ENCODE peak calls at places on chromosomes 11 and 22, in six cellular contexts. E, R, C, D, P and I are unnamed samples.

GRCh38 chr11:10032991-10033390 is 261.0 kb downstream of the SBF2 start:
- DNase-seq in E (no peak), R (no peak), C (no peak), D (no peak), P (no peak), I (no peak)

GRCh38 chr22:46653596-46653995 is 33.4 kb downstream of the GRAMD4 start:
- DNase-seq in E (no peak), R (no peak), C (no peak), D (no peak), P (no peak), I (no peak)

GRCh38 chr22:39724390-39724789 is 153.8 kb downstream of the CACNA1I start:
- DNase-seq in E (no peak), R (no peak), C (no peak), D (no peak), P (no peak), I (no peak)

GRCh38 chr11:84594602-84595001 is 1032.5 kb downstream of the DLG2 start:
- DNase-seq in E (no peak), R (no peak), C (no peak), D (no peak), P (no peak), I (no peak)

GRCh38 chr22:50530857-50531545 is 1.2 kb upstream of the TYMP start:
- DNase-seq in E (no peak), R (no peak), C (peak), D (peak), P (peak), I (peak)

GRCh38 chr22:46754110-46754799 is 8.2 kb upstream of the TBC1D22A start:
- DNase-seq in E (peak), R (no peak), C (peak), D (peak), P (peak), I (peak)

GRCh38 chr11:118078972-118079411 is 2.1 kb downstream of the TMPRSS4 start:
- DNase-seq in E (no peak), R (no peak), C (no peak), D (no peak), P (no peak), I (no peak)

GRCh38 chr11:65446446-65447277 is 24.1 kb downstream of the NEAT1 start:
- DNase-seq in E (no peak), R (no peak), C (peak), D (no peak), P (no peak), I (peak)

GRCh38 chr11:125425601-125426000 is 70.5 kb downstream of the FEZ1 start:
- DNase-seq in E (no peak), R (no peak), C (no peak), D (no peak), P (peak), I (no peak)

GRCh38 chr22:46783721-46784120 is 21.3 kb downstream of the TBC1D22A start:
- DNase-seq in E (no peak), R (no peak), C (no peak), D (no peak), P (no peak), I (no peak)

GRCh38 chr22:29205598-29206371 is at the start of gene EMID1:
- DNase-seq in E (no peak), R (no peak), C (peak), D (peak), P (no peak), I (peak)

GRCh38 chr22:43389227-43389836 is 22.5 kb upstream of the MPPED1 start:
- DNase-seq in E (no peak), R (no peak), C (no peak), D (no peak), P (no peak), I (no peak)

GRCh38 chr11:62169935-62170334 is 20.1 kb upstream of the SCGB1D1 start:
- DNase-seq in E (no peak), R (no peak), C (no peak), D (no peak), P (no peak), I (no peak)

GRCh38 chr11:6657346-6657745 is 1.7 kb upstream of the DCHS1 start:
- DNase-seq in E (no peak), R (no peak), C (no peak), D (no peak), P (no peak), I (no peak)

GRCh38 chr11:102117472-102118113 is 7.3 kb downstream of the YAP1 start:
- DNase-seq in E (no peak), R (no peak), C (no peak), D (no peak), P (no peak), I (no peak)

GRCh38 chr22:50357756-50358155 is 14.6 kb downstream of the PPP6R2 start:
- DNase-seq in E (no peak), R (no peak), C (no peak), D (no peak), P (no peak), I (no peak)

GRCh38 chr22:45860201-45860600 is 116.8 kb downstream of the WNT7B start:
- DNase-seq in E (no peak), R (no peak), C (no peak), D (no peak), P (no peak), I (no peak)

GRCh38 chr11:86152006-86152862 is 83.3 kb upstream of the PICALM start:
- DNase-seq in E (no peak), R (no peak), C (no peak), D (peak), P (no peak), I (no peak)

GRCh38 chr11:69232821-69233760 is 60.9 kb upstream of the MYEOV start:
- DNase-seq in E (no peak), R (no peak), C (peak), D (no peak), P (no peak), I (no peak)

GRCh38 chr11:17839450-17839849 is 104.9 kb downstream of the KCNC1 start:
- DNase-seq in E (no peak), R (no peak), C (no peak), D (no peak), P (no peak), I (no peak)

GRCh38 chr11:103880968-103881367 is 155.5 kb upstream of the DDI1 start:
- DNase-seq in E (no peak), R (no peak), C (no peak), D (no peak), P (no peak), I (no peak)

GRCh38 chr11:62539238-62539925 is 7.2 kb downstream of the AHNAK start:
- DNase-seq in E (no peak), R (no peak), C (peak), D (peak), P (peak), I (peak)

GRCh38 chr11:85685131-85685819 is 720 bp downstream of the CCDC89 start:
- DNase-seq in E (no peak), R (no peak), C (peak), D (no peak), P (peak), I (peak)

GRCh38 chr22:36117053-36117554 is 43.5 kb downstream of the APOL3 start:
- DNase-seq in E (no peak), R (no peak), C (peak), D (no peak), P (no peak), I (no peak)

DNA sequence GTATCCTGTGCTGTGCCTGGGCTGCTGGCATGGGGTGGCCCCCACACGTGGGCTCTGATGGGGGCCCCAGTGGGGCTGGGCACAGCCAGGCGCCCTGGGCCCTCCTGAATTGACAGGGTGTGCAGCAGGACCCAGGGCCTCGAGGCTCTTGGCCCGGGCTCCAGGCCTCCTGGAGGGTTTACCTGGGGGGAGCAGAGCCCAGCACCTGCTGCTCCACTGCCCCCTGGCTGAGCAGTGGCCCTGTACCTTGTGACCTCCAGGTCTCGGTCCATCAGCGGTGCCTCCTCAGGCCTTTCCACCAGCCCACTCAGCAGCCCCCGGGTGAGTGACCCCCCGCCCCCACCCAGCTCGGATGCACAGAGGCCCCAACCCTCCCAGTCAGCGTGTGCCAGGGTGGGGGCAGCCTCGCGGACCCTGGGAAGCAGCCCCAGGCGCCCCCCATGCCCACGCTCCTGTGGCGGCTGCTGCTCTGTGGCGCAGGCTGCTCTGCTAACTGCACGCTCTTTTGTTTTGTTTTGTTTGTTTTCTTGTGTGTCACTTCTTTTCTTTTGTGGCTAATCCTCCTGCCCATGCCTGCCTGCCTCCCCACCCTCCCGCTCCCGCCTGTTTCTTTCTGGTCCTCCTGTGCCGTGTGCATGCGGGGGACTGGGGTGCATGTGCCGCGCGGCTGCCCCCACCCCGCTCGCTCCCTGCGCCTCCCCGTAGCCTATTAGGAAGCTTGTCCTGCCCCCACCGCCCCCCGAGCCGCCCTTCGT is 36.9 kb downstream of the MOB2 start:
- DNase-seq in E (no peak), R (no peak), C (no peak), D (no peak), P (no peak), I (no peak)
- H3K27ac ChIP-seq in E (no peak), R (no peak), C (no peak), D (no peak), P (no peak), I (no peak)

DNA sequence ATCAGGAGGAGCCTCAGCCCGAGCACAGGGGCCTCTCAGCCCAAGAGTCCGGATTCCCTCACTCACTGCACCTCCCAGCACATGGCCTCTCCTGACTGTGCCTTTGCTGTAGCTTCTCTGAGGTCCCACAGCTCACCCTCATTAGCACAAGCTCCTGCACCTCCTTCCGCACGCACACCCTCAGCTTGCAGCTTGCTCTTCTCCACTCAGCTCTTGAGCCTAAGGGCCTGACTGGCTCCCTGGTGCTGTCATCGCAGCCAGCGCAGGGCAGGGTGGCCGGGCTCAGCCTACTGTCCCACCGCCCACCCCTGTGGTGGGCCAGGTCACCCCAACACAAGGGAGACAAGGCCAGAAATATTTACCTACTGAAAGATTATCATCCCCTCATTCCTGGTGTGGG is 29.2 kb upstream of the IGSF9B start:
- DNase-seq in E (no peak), R (no peak), C (no peak), D (no peak), P (no peak), I (no peak)
- H3K27ac ChIP-seq in E (no peak), R (no peak), C (no peak), D (no peak), P (no peak), I (no peak)

GRCh38 chr11:1656670-1657069 is 27.1 kb downstream of the KRTAP5-5 start:
- DNase-seq in E (no peak), R (no peak), C (no peak), D (no peak), P (no peak), I (no peak)

GRCh38 chr11:1655168-1656060 is 25.8 kb downstream of the KRTAP5-5 start:
- DNase-seq in E (no peak), R (no peak), C (no peak), D (no peak), P (no peak), I (peak)

GRCh38 chr11:1654388-1655167 is 25.0 kb downstream of the KRTAP5-5 start:
- DNase-seq in E (no peak), R (no peak), C (no peak), D (no peak), P (no peak), I (no peak)

GRCh38 chr11:1653541-1654387 is 24.2 kb downstream of the KRTAP5-5 start:
- DNase-seq in E (no peak), R (no peak), C (no peak), D (no peak), P (no peak), I (no peak)

DNA sequence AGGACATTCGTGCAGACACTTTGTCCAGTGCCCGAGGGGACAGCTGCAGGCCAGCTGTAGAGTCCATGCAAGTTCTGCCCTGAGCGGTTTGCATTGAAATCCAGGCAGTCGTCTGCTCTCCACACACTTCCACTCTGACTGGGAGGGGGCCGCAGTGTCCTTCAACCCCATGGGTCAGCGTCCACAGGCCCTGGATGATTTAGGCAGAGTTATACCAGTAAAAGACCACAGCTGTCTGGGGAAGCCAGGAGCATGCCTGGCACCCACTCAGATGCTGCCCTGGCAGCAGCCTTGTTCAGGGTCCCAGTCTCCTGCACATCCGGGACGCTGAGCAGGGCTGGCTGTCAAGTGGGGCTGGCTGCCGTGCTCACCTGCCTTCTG is 26.5 kb downstream of the KRTAP5-5 start:
- DNase-seq in E (no peak), R (no peak), C (no peak), D (no peak), P (no peak), I (peak)
- H3K27ac ChIP-seq in E (no peak), R (no peak), C (no peak), D (no peak), P (no peak), I (no peak)

GRCh38 chr22:48477031-48477721 is 1350.5 kb downstream of the BRD1 start:
- DNase-seq in E (no peak), R (no peak), C (no peak), D (no peak), P (peak), I (no peak)
- H3K27ac ChIP-seq in E (no peak), R (no peak), C (no peak), D (no peak), P (no peak), I (no peak)

GRCh38 chr11:34236572-34236971 is 121.2 kb downstream of the ABTB2 start:
- DNase-seq in E (no peak), R (no peak), C (no peak), D (no peak), P (no peak), I (no peak)
- H3K27ac ChIP-seq in E (no peak), R (no peak), C (no peak), D (no peak), P (no peak), I (no peak)

GRCh38 chr11:88086297-88086696 is 88.9 kb downstream of the RAB38 start:
- DNase-seq in E (no peak), R (no peak), C (no peak), D (no peak), P (no peak), I (no peak)

GRCh38 chr11:88089134-88089533 is 86.1 kb downstream of the RAB38 start:
- DNase-seq in E (no peak), R (no peak), C (no peak), D (no peak), P (no peak), I (no peak)

DNA sequence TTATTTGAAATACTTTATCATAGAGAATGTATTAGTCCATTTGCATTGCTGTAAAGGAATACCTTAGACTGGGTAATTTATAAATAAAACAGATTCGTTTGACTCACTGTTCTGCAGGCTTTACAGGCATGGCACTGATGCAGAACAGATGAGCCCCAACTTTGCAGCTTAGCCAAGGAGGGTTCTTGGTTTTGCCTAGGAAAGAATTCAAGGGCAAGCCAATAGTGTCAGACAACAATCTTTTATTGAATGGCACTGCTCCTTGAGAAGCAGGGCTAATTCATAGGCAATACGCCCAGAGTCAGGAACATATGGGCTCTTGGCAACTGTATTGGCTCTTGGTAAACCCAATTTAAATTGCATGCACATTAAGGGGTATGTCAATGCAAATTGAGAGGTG is 88.0 kb downstream of the RAB38 start:
- DNase-seq in E (no peak), R (no peak), C (no peak), D (no peak), P (no peak), I (no peak)
- H3K27ac ChIP-seq in E (no peak), R (no peak), C (no peak), D (no peak), P (no peak), I (no peak)

DNA sequence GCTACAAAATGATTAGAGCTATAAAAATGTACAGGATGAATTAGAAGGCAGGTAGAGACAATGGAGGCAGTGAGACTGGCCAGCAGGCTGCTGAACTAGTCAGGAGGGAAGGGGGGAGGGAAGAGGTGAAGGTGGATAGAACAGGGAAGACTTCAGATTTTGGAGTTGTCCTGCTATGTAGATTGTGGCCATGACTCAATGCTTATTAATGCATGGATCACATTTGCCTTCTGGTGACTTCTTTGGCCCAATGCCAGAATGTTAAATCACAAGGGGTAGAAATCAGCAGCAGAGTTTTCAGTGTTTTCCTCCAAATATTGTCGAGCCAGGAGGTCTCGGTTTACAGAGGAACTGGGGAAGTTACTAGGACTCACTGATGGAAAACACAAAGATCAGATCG is 346.6 kb downstream of the AASDHPPT start:
- DNase-seq in E (no peak), R (no peak), C (no peak), D (no peak), P (no peak), I (no peak)
- H3K27ac ChIP-seq in E (no peak), R (no peak), C (no peak), D (no peak), P (no peak), I (no peak)